ENCODE peak calls at places on chromosomes 7 and 10, in four cellular contexts. One of them, this sample, is unnamed.

GRCh38 chr7:151265351-151265931 is 16.9 kb upstream of the SMARCD3 start:
- DNase-seq in SK-N-SH: no peak
- DNase-seq in HCT116: no peak
- DNase-seq in K562: no peak
- DNase-seq in this sample: no peak

GRCh38 chr7:54839538-54840213 is 80.7 kb upstream of the SEC61G start:
- DNase-seq in SK-N-SH: peak
- DNase-seq in HCT116: peak
- DNase-seq in K562: no peak
- DNase-seq in this sample: no peak

GRCh38 chr10:58335306-58336005 is 650 bp downstream of the UBE2D1 start:
- DNase-seq in SK-N-SH: no peak
- DNase-seq in HCT116: peak
- DNase-seq in K562: peak
- DNase-seq in this sample: peak

GRCh38 chr10:105138287-105138854 is 497.3 kb downstream of the SORCS3 start:
- DNase-seq in SK-N-SH: peak
- DNase-seq in HCT116: no peak
- DNase-seq in K562: no peak
- DNase-seq in this sample: no peak

GRCh38 chr7:36034020-36034419 is 119.0 kb upstream of the EEPD1 start:
- DNase-seq in SK-N-SH: no peak
- DNase-seq in HCT116: no peak
- DNase-seq in K562: no peak
- DNase-seq in this sample: no peak

GRCh38 chr7:139036901-139037300 is 1.1 kb upstream of the ZC3HAV1L start:
- DNase-seq in SK-N-SH: no peak
- DNase-seq in HCT116: no peak
- DNase-seq in K562: no peak
- DNase-seq in this sample: no peak

GRCh38 chr7:11221931-11222330 is 248.3 kb downstream of the PHF14 start:
- DNase-seq in SK-N-SH: no peak
- DNase-seq in HCT116: no peak
- DNase-seq in K562: no peak
- DNase-seq in this sample: no peak

GRCh38 chr10:115963848-115964247 is 309.2 kb downstream of the GFRA1 start:
- DNase-seq in SK-N-SH: no peak
- DNase-seq in HCT116: no peak
- DNase-seq in K562: no peak
- DNase-seq in this sample: no peak

GRCh38 chr7:22572937-22573336 is 72.9 kb upstream of the STEAP1B start:
- DNase-seq in SK-N-SH: no peak
- DNase-seq in HCT116: no peak
- DNase-seq in K562: no peak
- DNase-seq in this sample: no peak

GRCh38 chr7:152424348-152425108 is 11.3 kb downstream of the KMT2C start:
- DNase-seq in SK-N-SH: no peak
- DNase-seq in HCT116: no peak
- DNase-seq in K562: no peak
- DNase-seq in this sample: no peak

GRCh38 chr10:79070611-79071534 is 2.1 kb downstream of the ZMIZ1 start:
- DNase-seq in SK-N-SH: peak
- DNase-seq in HCT116: no peak
- DNase-seq in K562: no peak
- DNase-seq in this sample: peak

GRCh38 chr10:54728511-54728910 is 72.5 kb downstream of the PCDH15 start:
- DNase-seq in SK-N-SH: no peak
- DNase-seq in HCT116: no peak
- DNase-seq in K562: no peak
- DNase-seq in this sample: no peak

GRCh38 chr7:6443372-6443941 is 4.3 kb downstream of the DAGLB start:
- DNase-seq in SK-N-SH: no peak
- DNase-seq in HCT116: peak
- DNase-seq in K562: no peak
- DNase-seq in this sample: no peak

GRCh38 chr7:3955751-3956696 is 655.0 kb downstream of the SDK1 start:
- DNase-seq in SK-N-SH: no peak
- DNase-seq in HCT116: no peak
- DNase-seq in K562: no peak
- DNase-seq in this sample: no peak

GRCh38 chr10:48509974-48510692 is 94.7 kb downstream of the ARHGAP22 start:
- DNase-seq in SK-N-SH: no peak
- DNase-seq in HCT116: no peak
- DNase-seq in K562: peak
- DNase-seq in this sample: peak

GRCh38 chr10:74683621-74684114 is 142.7 kb upstream of the KAT6B start:
- DNase-seq in SK-N-SH: no peak
- DNase-seq in HCT116: no peak
- DNase-seq in K562: no peak
- DNase-seq in this sample: peak

GRCh38 chr10:31656820-31657470 is 271.7 kb downstream of the ARHGAP12 start:
- DNase-seq in SK-N-SH: no peak
- DNase-seq in HCT116: no peak
- DNase-seq in K562: no peak
- DNase-seq in this sample: no peak

GRCh38 chr10:308101-308500 is 172.8 kb downstream of the ZMYND11 start:
- DNase-seq in SK-N-SH: no peak
- DNase-seq in HCT116: no peak
- DNase-seq in K562: no peak
- DNase-seq in this sample: no peak

GRCh38 chr10:50512743-50513416 is 110.9 kb downstream of the SGMS1 start:
- DNase-seq in SK-N-SH: no peak
- DNase-seq in HCT116: no peak
- DNase-seq in K562: no peak
- DNase-seq in this sample: no peak

GRCh38 chr10:3786295-3786981 is 1.4 kb upstream of the KLF6 start:
- DNase-seq in SK-N-SH: no peak
- DNase-seq in HCT116: peak
- DNase-seq in K562: no peak
- DNase-seq in this sample: no peak

GRCh38 chr10:124898493-124898892 is 43.4 kb upstream of the ZRANB1 start:
- DNase-seq in SK-N-SH: no peak
- DNase-seq in HCT116: no peak
- DNase-seq in K562: no peak
- DNase-seq in this sample: no peak

DNA sequence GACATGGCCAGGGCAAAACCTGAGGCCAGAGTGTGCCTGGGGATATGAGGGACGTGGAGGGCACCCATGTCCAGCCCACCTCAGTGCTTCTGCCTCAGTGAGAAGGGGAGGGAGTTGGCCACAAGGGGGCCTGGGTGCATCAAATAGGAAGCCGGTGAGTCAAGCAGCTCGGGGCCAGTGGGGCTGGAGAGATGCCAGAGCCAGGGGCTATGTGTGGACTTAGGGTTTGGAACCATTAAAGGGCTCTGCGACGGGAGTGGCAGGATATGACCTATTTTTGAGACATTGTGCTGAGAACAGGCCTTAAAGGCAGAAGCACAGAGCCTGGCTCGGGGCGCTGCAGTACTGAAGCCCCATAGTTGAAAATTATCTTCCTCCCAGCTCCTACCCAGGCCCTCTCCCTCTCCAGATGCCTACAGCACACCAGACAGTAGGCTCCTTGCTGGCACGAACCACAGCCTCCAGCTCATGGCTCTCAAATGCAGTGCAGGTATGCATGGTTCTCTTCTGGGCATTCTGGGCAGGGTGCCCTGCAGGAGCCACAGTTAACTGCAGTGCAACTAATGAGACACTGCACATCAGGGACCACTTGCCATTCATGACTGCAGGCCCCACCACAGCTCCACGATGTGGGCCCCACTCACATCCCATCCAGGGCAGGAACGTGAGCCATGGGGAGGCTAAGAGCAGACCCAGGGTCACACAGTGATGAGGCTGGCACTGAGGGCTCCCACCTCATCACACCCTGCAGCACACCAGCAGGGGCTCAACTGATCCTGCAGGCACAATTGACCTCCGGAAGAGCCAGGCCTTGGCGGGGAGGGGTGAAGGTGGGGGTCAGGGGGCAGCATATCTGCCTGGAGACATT is 7.2 kb upstream of the PGAM2 start:
- DNase-seq in SK-N-SH: peak
- DNase-seq in HCT116: peak
- DNase-seq in K562: peak
- DNase-seq in this sample: peak
- TF ChIP-seq JUND in SK-N-SH: peak
- TF ChIP-seq JUND in HCT116: no peak
- TF ChIP-seq JUND in K562: peak
- TF ChIP-seq JUND in this sample: no peak

DNA sequence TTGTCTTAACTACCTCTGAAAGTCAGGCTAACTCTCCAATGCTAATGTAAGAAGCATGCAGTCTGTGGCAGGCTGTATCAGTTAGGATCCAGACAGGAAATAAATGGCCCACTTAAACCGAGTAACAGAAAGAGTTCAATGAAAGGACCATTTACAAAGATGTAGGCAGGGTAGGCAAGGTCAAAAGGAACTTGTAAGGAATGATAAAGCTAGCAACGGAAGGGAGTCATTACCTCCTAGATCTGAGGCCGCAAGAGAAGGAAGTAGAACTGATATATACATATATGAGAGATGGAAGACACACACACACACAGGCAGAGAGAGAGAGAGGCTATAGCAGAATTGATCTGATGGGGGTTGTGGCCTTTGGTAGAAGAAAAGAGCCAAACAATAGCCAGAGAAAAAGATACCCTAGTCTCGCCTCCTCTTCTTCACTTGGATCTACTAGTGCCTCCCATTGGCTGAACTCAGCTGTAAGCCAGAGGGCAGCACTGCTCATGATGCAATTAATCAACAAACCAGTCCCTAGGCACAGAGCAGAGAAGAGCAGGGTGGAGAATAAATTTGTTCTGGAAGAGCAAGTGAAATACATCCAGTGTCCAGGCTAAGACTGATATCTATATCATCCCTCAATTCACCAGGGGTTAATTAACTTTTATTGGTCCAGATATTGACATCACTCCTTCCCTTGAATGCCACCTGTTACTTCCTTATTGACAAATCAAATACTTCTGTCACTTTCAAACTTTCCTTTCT is 91.2 kb downstream of the LSMEM1 start:
- DNase-seq in SK-N-SH: no peak
- DNase-seq in HCT116: peak
- DNase-seq in K562: no peak
- DNase-seq in this sample: peak
- TF ChIP-seq JUND in SK-N-SH: no peak
- TF ChIP-seq JUND in HCT116: no peak
- TF ChIP-seq JUND in K562: no peak
- TF ChIP-seq JUND in this sample: no peak

GRCh38 chr7:131354390-131354789 is 26.7 kb downstream of the MKLN1 start:
- DNase-seq in SK-N-SH: no peak
- DNase-seq in HCT116: no peak
- DNase-seq in K562: no peak
- DNase-seq in this sample: no peak
- TF ChIP-seq JUND in SK-N-SH: no peak
- TF ChIP-seq JUND in HCT116: no peak
- TF ChIP-seq JUND in K562: no peak
- TF ChIP-seq JUND in this sample: no peak

GRCh38 chr10:43348511-43349312 is 22.7 kb upstream of the FXYD4 start:
- DNase-seq in SK-N-SH: peak
- DNase-seq in HCT116: peak
- DNase-seq in K562: peak
- DNase-seq in this sample: peak

GRCh38 chr10:43351301-43351700 is 20.1 kb upstream of the FXYD4 start:
- DNase-seq in SK-N-SH: peak
- DNase-seq in HCT116: no peak
- DNase-seq in K562: no peak
- DNase-seq in this sample: no peak

GRCh38 chr10:43350686-43351085 is 20.8 kb upstream of the FXYD4 start:
- DNase-seq in SK-N-SH: peak
- DNase-seq in HCT116: no peak
- DNase-seq in K562: no peak
- DNase-seq in this sample: no peak

GRCh38 chr10:43350139-43350538 is 21.3 kb upstream of the FXYD4 start:
- DNase-seq in SK-N-SH: peak
- DNase-seq in HCT116: no peak
- DNase-seq in K562: no peak
- DNase-seq in this sample: no peak

GRCh38 chr10:43347997-43348396 is 23.4 kb upstream of the FXYD4 start:
- DNase-seq in SK-N-SH: no peak
- DNase-seq in HCT116: no peak
- DNase-seq in K562: no peak
- DNase-seq in this sample: no peak
- TF ChIP-seq JUND in SK-N-SH: no peak
- TF ChIP-seq JUND in HCT116: no peak
- TF ChIP-seq JUND in K562: no peak
- TF ChIP-seq JUND in this sample: no peak